ENCODE peak calls at places on chromosomes 1 and 21, in six cellular contexts. One of them, this sample, is unnamed. For H3K27me3 and H3K36me3, the result is how much of the 10 kb centered on the place peaks cover.

GRCh38 chr1:65235867-65236805 is 73.2 kb upstream of the DNAJC6 start:
- DNase-seq in HCT116: peak
- DNase-seq in SJSA1: peak
- DNase-seq in iPS DF 6.9: no peak
- DNase-seq in gastrocnemius medialis: no peak
- DNase-seq in PC-9: no peak
- DNase-seq in this sample: no peak

GRCh38 chr1:207695943-207696342 is 51.0 kb downstream of the CR1L start:
- DNase-seq in HCT116: no peak
- DNase-seq in iPS DF 6.9: no peak
- DNase-seq in gastrocnemius medialis: no peak
- DNase-seq in PC-9: no peak
- DNase-seq in SJSA1: no peak
- DNase-seq in this sample: no peak

GRCh38 chr1:31429583-31429982 is 16.6 kb downstream of the SERINC2 start:
- DNase-seq in SJSA1: no peak
- DNase-seq in HCT116: no peak
- DNase-seq in gastrocnemius medialis: no peak
- DNase-seq in PC-9: no peak
- DNase-seq in iPS DF 6.9: no peak
- DNase-seq in this sample: no peak

GRCh38 chr1:218659911-218660677 is 315.0 kb downstream of the TGFB2 start:
- DNase-seq in gastrocnemius medialis: no peak
- DNase-seq in iPS DF 6.9: no peak
- DNase-seq in SJSA1: peak
- DNase-seq in HCT116: no peak
- DNase-seq in PC-9: peak
- DNase-seq in this sample: no peak

GRCh38 chr1:210328032-210328745 is 513 bp upstream of the HHAT start:
- DNase-seq in HCT116: no peak
- DNase-seq in PC-9: no peak
- DNase-seq in SJSA1: no peak
- DNase-seq in gastrocnemius medialis: no peak
- DNase-seq in iPS DF 6.9: no peak
- DNase-seq in this sample: no peak

GRCh38 chr21:42695324-42696025 is 42.1 kb downstream of the PDE9A start:
- DNase-seq in iPS DF 6.9: no peak
- DNase-seq in gastrocnemius medialis: no peak
- DNase-seq in PC-9: no peak
- DNase-seq in HCT116: no peak
- DNase-seq in SJSA1: no peak
- DNase-seq in this sample: peak

GRCh38 chr1:217048104-217048707 is 325.0 kb upstream of the ESRRG start:
- DNase-seq in iPS DF 6.9: peak
- DNase-seq in gastrocnemius medialis: no peak
- DNase-seq in HCT116: no peak
- DNase-seq in PC-9: no peak
- DNase-seq in SJSA1: no peak
- DNase-seq in this sample: no peak

GRCh38 chr1:27275686-27276085 is 41.3 kb downstream of the WDTC1 start:
- DNase-seq in HCT116: no peak
- DNase-seq in PC-9: no peak
- DNase-seq in iPS DF 6.9: no peak
- DNase-seq in SJSA1: no peak
- DNase-seq in gastrocnemius medialis: no peak
- DNase-seq in this sample: no peak

GRCh38 chr1:65512967-65513777 is 92.7 kb downstream of the LEPR start:
- DNase-seq in gastrocnemius medialis: no peak
- DNase-seq in iPS DF 6.9: no peak
- DNase-seq in PC-9: no peak
- DNase-seq in SJSA1: no peak
- DNase-seq in HCT116: no peak
- DNase-seq in this sample: no peak

GRCh38 chr1:111542187-111542586 is 38.8 kb upstream of the ADORA3 start:
- DNase-seq in iPS DF 6.9: no peak
- DNase-seq in PC-9: peak
- DNase-seq in SJSA1: no peak
- DNase-seq in HCT116: no peak
- DNase-seq in gastrocnemius medialis: no peak
- DNase-seq in this sample: no peak

GRCh38 chr1:2108213-2108876 is 58.1 kb downstream of the PRKCZ start:
- DNase-seq in SJSA1: peak
- DNase-seq in gastrocnemius medialis: no peak
- DNase-seq in PC-9: no peak
- DNase-seq in HCT116: peak
- DNase-seq in iPS DF 6.9: peak
- DNase-seq in this sample: peak

DNA sequence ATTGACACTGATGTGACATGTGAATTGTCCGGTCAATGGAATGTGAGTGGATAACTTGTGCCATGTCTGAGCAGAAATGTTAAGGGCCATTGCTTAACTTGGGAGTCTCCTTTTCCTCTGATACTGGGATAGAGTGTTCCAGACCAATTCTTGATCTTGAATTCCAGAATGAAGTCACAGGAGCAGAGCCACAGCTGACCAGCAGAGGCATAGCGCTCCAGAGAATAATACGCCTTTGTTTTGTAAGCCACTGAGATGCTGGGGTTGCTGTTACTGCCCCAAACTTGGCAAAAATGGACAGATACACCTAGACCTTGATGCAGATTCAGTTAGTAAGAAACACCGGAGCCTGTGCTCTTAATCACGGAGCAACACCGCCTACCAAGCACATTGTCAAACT is 6.3 kb downstream of the KCNJ6 start:
- DNase-seq in HCT116: no peak
- DNase-seq in PC-9: no peak
- DNase-seq in iPS DF 6.9: no peak
- DNase-seq in SJSA1: no peak
- DNase-seq in gastrocnemius medialis: no peak
- DNase-seq in this sample: no peak
- H3K27me3 ChIP-seq in HCT116: under half
- H3K27me3 ChIP-seq in PC-9: under half
- H3K27me3 ChIP-seq in iPS DF 6.9: under half
- H3K27me3 ChIP-seq in SJSA1: under half
- H3K27me3 ChIP-seq in gastrocnemius medialis: under half
- H3K27me3 ChIP-seq in this sample: under half

GRCh38 chr1:42935971-42936308 is 22.7 kb downstream of the SLC2A1 start:
- DNase-seq in iPS DF 6.9: no peak
- DNase-seq in HCT116: no peak
- DNase-seq in PC-9: no peak
- DNase-seq in gastrocnemius medialis: no peak
- DNase-seq in SJSA1: no peak
- DNase-seq in this sample: no peak
- H3K36me3 ChIP-seq in iPS DF 6.9: under half
- H3K36me3 ChIP-seq in HCT116: under half
- H3K36me3 ChIP-seq in PC-9: under half
- H3K36me3 ChIP-seq in gastrocnemius medialis: under half
- H3K36me3 ChIP-seq in SJSA1: half or more
- H3K36me3 ChIP-seq in this sample: under half

GRCh38 chr1:175744833-175745232 is 1.4 kb upstream of the TNR start:
- DNase-seq in HCT116: no peak
- DNase-seq in iPS DF 6.9: no peak
- DNase-seq in PC-9: no peak
- DNase-seq in SJSA1: no peak
- DNase-seq in gastrocnemius medialis: no peak
- DNase-seq in this sample: no peak

GRCh38 chr1:175742790-175743459 is 470 bp downstream of the TNR start:
- DNase-seq in PC-9: no peak
- DNase-seq in gastrocnemius medialis: no peak
- DNase-seq in HCT116: no peak
- DNase-seq in SJSA1: no peak
- DNase-seq in iPS DF 6.9: peak
- DNase-seq in this sample: peak
- H3K27me3 ChIP-seq in PC-9: under half
- H3K27me3 ChIP-seq in gastrocnemius medialis: under half
- H3K27me3 ChIP-seq in HCT116: under half
- H3K27me3 ChIP-seq in SJSA1: under half
- H3K27me3 ChIP-seq in iPS DF 6.9: under half
- H3K27me3 ChIP-seq in this sample: under half

DNA sequence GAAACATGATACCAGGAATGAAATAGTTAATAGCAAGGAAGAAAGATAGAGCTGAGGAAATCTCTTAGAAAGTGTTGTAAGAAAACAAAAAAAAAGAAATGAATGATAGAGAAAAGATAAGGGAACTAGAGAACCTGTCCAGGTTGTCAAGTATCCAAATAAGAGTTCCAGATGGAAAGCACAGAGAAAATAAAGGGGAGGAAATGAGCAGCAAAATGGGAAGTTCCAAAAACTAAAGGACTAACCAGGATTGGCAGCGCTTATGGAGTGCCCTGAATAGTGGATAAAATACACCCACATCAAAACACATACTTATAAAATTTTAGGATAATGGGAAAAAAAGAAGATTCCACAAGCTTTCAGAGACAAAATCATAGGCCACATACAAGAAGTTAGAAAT is 55.2 kb downstream of the ARHGAP29 start:
- DNase-seq in HCT116: no peak
- DNase-seq in PC-9: no peak
- DNase-seq in gastrocnemius medialis: no peak
- DNase-seq in SJSA1: no peak
- DNase-seq in iPS DF 6.9: no peak
- DNase-seq in this sample: no peak
- H3K36me3 ChIP-seq in HCT116: half or more
- H3K36me3 ChIP-seq in PC-9: half or more
- H3K36me3 ChIP-seq in gastrocnemius medialis: half or more
- H3K36me3 ChIP-seq in SJSA1: half or more
- H3K36me3 ChIP-seq in iPS DF 6.9: under half
- H3K36me3 ChIP-seq in this sample: under half

This sample was measured in heart right ventricle.